ENCODE peak calls at places on chromosomes 3 and 15, in eight cellular contexts. Y is nucleus accumbens; U is adipocyte; X is amniotic epithelial cell; H is AG10803; I is activated naive CD8-positive, alpha-beta T cell treated with anti-CD3 and anti-CD28 coated beads, Interleukin-2, amount 50 U/mL, for 24 hours; B is stimulated activated CD8-positive, alpha-beta memory T cell treated with anti-CD3 and anti-CD28 coated beads, Interleukin-12 subunit alpha, Interleukin-12 subunit beta, amount 100 ng/mL, for 4 hours; K is activated T-cell treated with anti-CD3 and anti-CD28 coated beads, Interleukin-2, amount 50 U/mL, for 1 hour. D is an unnamed sample.

GRCh38 chr3:31918179-31919165 is 62.6 kb downstream of the OSBPL10 start:
- DNase-seq in Y (no peak), U (peak; percentile 41), X (peak; percentile 11), H (no peak), I (no peak), B (no peak), K (no peak), D (no peak)

GRCh38 chr3:51622868-51623267 is 48.2 kb upstream of the TEX264 start:
- DNase-seq in Y (no peak), U (peak; percentile 72), X (no peak), H (peak; percentile 91), I (no peak), B (no peak), K (no peak), D (no peak)

GRCh38 chr3:115974940-115975339 is 351.6 kb downstream of the GAP43 start:
- DNase-seq in Y (no peak), U (no peak), X (no peak), H (no peak), I (no peak), B (no peak), K (no peak), D (no peak)

GRCh38 chr3:121490161-121490560 is 55.6 kb downstream of the POLQ start:
- DNase-seq in Y (no peak), U (no peak), X (no peak), H (no peak), I (no peak), B (no peak), K (no peak), D (no peak)

GRCh38 chr3:114272271-114272670 is 21.6 kb upstream of the TIGIT start:
- DNase-seq in Y (no peak), U (peak; percentile 5), X (peak; percentile 7), H (no peak), I (no peak), B (no peak), K (no peak), D (no peak)

GRCh38 chr15:68791431-68792283 is 29.0 kb downstream of the ANP32A start:
- DNase-seq in Y (no peak), U (no peak), X (no peak), H (no peak), I (peak; percentile 64), B (peak; percentile 48), K (peak; percentile 49), D (no peak)

GRCh38 chr3:17505856-17506255 is 236.6 kb downstream of the TBC1D5 start:
- DNase-seq in Y (no peak), U (peak; percentile 49), X (no peak), H (peak; percentile 40), I (no peak), B (no peak), K (no peak), D (no peak)

GRCh38 chr15:28123408-28124023 is 24.4 kb upstream of the OCA2 start:
- DNase-seq in Y (peak; percentile 16), U (peak; percentile 86), X (peak; percentile 71), H (peak; percentile 68), I (peak; percentile 57), B (no peak), K (peak; percentile 45), D (no peak)